ENCODE peak calls at places on chromosomes 5 and 9, in ten cellular contexts. J is fibroblast of mammary gland; U is stimulated activated CD4-positive, alpha-beta T cell treated with anti-CD3 and anti-CD28 coated beads, Interleukin-12 subunit alpha, Interleukin-12 subunit beta, amount 100 ng/mL, for 48 hours; B is midbrain; N is RWPE1; W is cardiac fibroblast; V is lower lobe of right lung; X is stimulated activated CD8-positive, alpha-beta memory T cell treated with anti-CD3 and anti-CD28 coated beads, Interleukin-2, amount 100 ng/mL, for 48 hours; Q is central memory CD4-positive, alpha-beta T cell; M is naive B cell. G is an unnamed sample.

GRCh38 chr5:143054480-143054941 is 284.3 kb downstream of the ARHGAP26 start:
- DNase-seq in J (no peak), U (no peak), B (no peak), N (no peak), W (peak), V (no peak), X (no peak), Q (no peak), M (peak), G (no peak)

GRCh38 chr5:575636-576035 is 36.5 kb upstream of the CEP72 start:
- DNase-seq in J (no peak), U (no peak), B (no peak), N (no peak), W (no peak), V (no peak), X (no peak), Q (no peak), M (no peak), G (no peak)

GRCh38 chr5:133611357-133612020 is 852 bp downstream of the FSTL4 start:
- DNase-seq in J (no peak), U (no peak), B (no peak), N (no peak), W (no peak), V (no peak), X (no peak), Q (no peak), M (peak), G (no peak)

GRCh38 chr5:116308391-116308790 is 223.6 kb downstream of the COMMD10 start:
- DNase-seq in J (peak), U (no peak), B (no peak), N (no peak), W (peak), V (no peak), X (no peak), Q (no peak), M (no peak), G (no peak)

GRCh38 chr5:179265529-179266290 is 79.6 kb downstream of the ADAMTS2 start:
- DNase-seq in J (peak), U (no peak), B (peak), N (peak), W (peak), V (peak), X (no peak), Q (no peak), M (no peak), G (no peak)

GRCh38 chr5:58317808-58318207 is 142.1 kb downstream of the PLK2 start:
- DNase-seq in J (no peak), U (no peak), B (no peak), N (no peak), W (peak), V (no peak), X (no peak), Q (no peak), M (no peak), G (no peak)

GRCh38 chr5:33476992-33477391 is 36.2 kb downstream of the TARS1 start:
- DNase-seq in J (peak), U (no peak), B (no peak), N (no peak), W (peak), V (no peak), X (no peak), Q (no peak), M (no peak), G (no peak)

GRCh38 chr9:120857481-120857880 is 14.8 kb upstream of the PSMD5 start:
- DNase-seq in J (no peak), U (no peak), B (no peak), N (no peak), W (no peak), V (no peak), X (no peak), Q (no peak), M (no peak), G (no peak)

GRCh38 chr9:135346438-135347050 is 133.0 kb upstream of the PPP1R26 start:
- DNase-seq in J (no peak), U (no peak), B (no peak), N (no peak), W (no peak), V (no peak), X (no peak), Q (no peak), M (no peak), G (no peak)

GRCh38 chr5:106085136-106085535 is 1585.6 kb downstream of the EFNA5 start:
- DNase-seq in J (no peak), U (no peak), B (no peak), N (no peak), W (no peak), V (no peak), X (no peak), Q (no peak), M (no peak), G (no peak)

GRCh38 chr9:130219661-130220081 is 45.9 kb upstream of the HMCN2 start:
- DNase-seq in J (no peak), U (no peak), B (no peak), N (no peak), W (no peak), V (no peak), X (no peak), Q (no peak), M (no peak), G (no peak)

GRCh38 chr9:137501457-137501856 is 42.3 kb upstream of the NSMF start:
- DNase-seq in J (no peak), U (no peak), B (no peak), N (no peak), W (no peak), V (no peak), X (no peak), Q (no peak), M (no peak), G (no peak)

GRCh38 chr9:124399323-124399962 is 15.8 kb downstream of the PSMB7 start:
- DNase-seq in J (peak), U (no peak), B (peak), N (no peak), W (peak), V (no peak), X (no peak), Q (no peak), M (no peak), G (no peak)

GRCh38 chr9:70525553-70525952 is 111.1 kb upstream of the KLF9 start:
- DNase-seq in J (peak), U (no peak), B (no peak), N (peak), W (peak), V (no peak), X (no peak), Q (no peak), M (no peak), G (no peak)

GRCh38 chr5:144844086-144844485 is 673.4 kb downstream of the KCTD16 start:
- DNase-seq in J (no peak), U (no peak), B (no peak), N (no peak), W (no peak), V (no peak), X (no peak), Q (no peak), M (no peak), G (no peak)

GRCh38 chr9:81113408-81114124 is 575.8 kb downstream of the TLE1 start:
- DNase-seq in J (no peak), U (no peak), B (no peak), N (no peak), W (no peak), V (no peak), X (no peak), Q (no peak), M (peak), G (peak)

GRCh38 chr9:90906316-90907055 is 104.9 kb downstream of the SYK start:
- DNase-seq in J (peak), U (no peak), B (no peak), N (no peak), W (peak), V (no peak), X (no peak), Q (no peak), M (no peak), G (no peak)

GRCh38 chr9:136786451-136786850 is 4.7 kb upstream of the TMEM141 start:
- DNase-seq in J (no peak), U (no peak), B (peak), N (no peak), W (no peak), V (no peak), X (no peak), Q (no peak), M (no peak), G (no peak)

GRCh38 chr9:86333651-86334050 is 20.6 kb downstream of the TUT7 start:
- DNase-seq in J (no peak), U (no peak), B (no peak), N (no peak), W (no peak), V (no peak), X (no peak), Q (no peak), M (no peak), G (no peak)

GRCh38 chr9:101435601-101436079 is at the start of gene ALDOB:
- DNase-seq in J (no peak), U (no peak), B (no peak), N (no peak), W (no peak), V (no peak), X (no peak), Q (no peak), M (no peak), G (no peak)

GRCh38 chr5:137696481-137696880 is 39.4 kb downstream of the KLHL3 start:
- DNase-seq in J (peak), U (peak), B (no peak), N (no peak), W (peak), V (no peak), X (peak), Q (no peak), M (no peak), G (no peak)

GRCh38 chr5:95664204-95664786 is 17.7 kb downstream of the RFESD start:
- DNase-seq in J (peak), U (no peak), B (peak), N (peak), W (peak), V (no peak), X (no peak), Q (peak), M (no peak), G (peak)

GRCh38 chr9:133786371-133786753 is 48.2 kb upstream of the SARDH start:
- DNase-seq in J (no peak), U (no peak), B (peak), N (no peak), W (no peak), V (no peak), X (no peak), Q (no peak), M (peak), G (peak)

GRCh38 chr9:29625292-29625731 is 2052.0 kb upstream of the C9orf72 start:
- DNase-seq in J (peak), U (no peak), B (no peak), N (no peak), W (no peak), V (no peak), X (no peak), Q (no peak), M (no peak), G (no peak)

GRCh38 chr9:1386420-1386819 is 336.3 kb downstream of the DMRT2 start:
- DNase-seq in J (no peak), U (no peak), B (no peak), N (no peak), W (no peak), V (no peak), X (no peak), Q (no peak), M (no peak), G (no peak)

GRCh38 chr5:1855075-1855474 is 27.6 kb downstream of the IRX4 start:
- DNase-seq in J (no peak), U (no peak), B (no peak), N (no peak), W (no peak), V (no peak), X (no peak), Q (no peak), M (no peak), G (no peak)

GRCh38 chr5:83937837-83938236 is 217.2 kb upstream of the HAPLN1 start:
- DNase-seq in J (no peak), U (no peak), B (no peak), N (no peak), W (no peak), V (no peak), X (no peak), Q (no peak), M (no peak), G (no peak)

GRCh38 chr5:143757116-143757515 is 54.8 kb upstream of the HMHB1 start:
- DNase-seq in J (no peak), U (no peak), B (no peak), N (no peak), W (no peak), V (no peak), X (no peak), Q (no peak), M (no peak), G (no peak)

G was measured in OCI-LY7.